ENCODE peak calls at places on chromosomes 7 and 10, in eight cellular contexts. N is activated B cell treated with CpG ODN at 0.5 μM for 24 hours; B is stimulated activated CD4-positive, alpha-beta T cell treated with anti-CD3 and anti-CD28 coated beads, TNF-alpha, amount 100 ng/mL, for 24 hours; K is naive thymus-derived CD4-positive, alpha-beta T cell; H is WERI-Rb-1; S is cardiac fibroblast; V is posterior cingulate gyrus; T is H9. P is an unnamed sample.

GRCh38 chr7:25663877-25664276 is 435.6 kb upstream of the NPVF start:
- DNase-seq in N (no peak), B (no peak), K (no peak), H (no peak), S (no peak), V (no peak), T (no peak), P (no peak)

GRCh38 chr7:77580762-77581350 is 43.8 kb downstream of the PTPN12 start:
- DNase-seq in N (no peak), B (no peak), K (no peak), H (no peak), S (peak; percentile 33), V (no peak), T (no peak), P (no peak)

GRCh38 chr7:19106308-19107141 is 10.9 kb downstream of the TWIST1 start:
- DNase-seq in N (no peak), B (no peak), K (no peak), H (peak; percentile 46), S (peak; percentile 28), V (no peak), T (peak; percentile 64), P (no peak)

GRCh38 chr10:19762026-19762425 is 54.2 kb upstream of the PLXDC2 start:
- DNase-seq in N (no peak), B (no peak), K (no peak), H (no peak), S (no peak), V (no peak), T (no peak), P (no peak)

GRCh38 chr10:68261132-68261856 is 29.4 kb upstream of the ATOH7 start:
- DNase-seq in N (no peak), B (no peak), K (no peak), H (no peak), S (no peak), V (no peak), T (no peak), P (no peak)

GRCh38 chr7:44787041-44787440 is 9.4 kb upstream of the PPIA start:
- DNase-seq in N (no peak), B (no peak), K (no peak), H (no peak), S (no peak), V (no peak), T (no peak), P (no peak)

GRCh38 chr7:33142585-33142984 is 13.2 kb downstream of the BBS9 start:
- DNase-seq in N (no peak), B (no peak), K (no peak), H (no peak), S (no peak), V (no peak), T (no peak), P (no peak)

GRCh38 chr10:30558411-30558810 is 71.1 kb downstream of the LYZL2 start:
- DNase-seq in N (no peak), B (no peak), K (no peak), H (no peak), S (no peak), V (no peak), T (no peak), P (no peak)

GRCh38 chr10:87505366-87506113 is 847 bp downstream of the MINPP1 start:
- DNase-seq in N (no peak), B (peak; percentile 9), K (peak; percentile 11), H (peak; percentile 76), S (peak; percentile 56), V (no peak), T (peak; percentile 70), P (peak; percentile 16)

GRCh38 chr7:4268040-4268965 is 413.8 kb upstream of the FOXK1 start:
- DNase-seq in N (no peak), B (no peak), K (no peak), H (no peak), S (no peak), V (no peak), T (no peak), P (no peak)

GRCh38 chr10:119431034-119431767 is 111.3 kb downstream of the RGS10 start:
- DNase-seq in N (no peak), B (no peak), K (no peak), H (no peak), S (no peak), V (no peak), T (no peak), P (no peak)

GRCh38 chr7:128459394-128459878 is 3.8 kb downstream of the HILPDA start:
- DNase-seq in N (peak; percentile 28), B (peak; percentile 57), K (peak; percentile 29), H (peak; percentile 74), S (peak; percentile 80), V (no peak), T (peak; percentile 76), P (no peak)

GRCh38 chr10:50614444-50615137 is 9.2 kb downstream of the SGMS1 start:
- DNase-seq in N (no peak), B (no peak), K (no peak), H (peak; percentile 16), S (no peak), V (no peak), T (peak; percentile 72), P (no peak)

GRCh38 chr7:79319369-79319768 is 134.1 kb downstream of the MAGI2 start:
- DNase-seq in N (no peak), B (no peak), K (no peak), H (no peak), S (peak; percentile 65), V (no peak), T (no peak), P (no peak)